ENCODE peak calls at places on chromosome 16, in ten cellular contexts. One of them, this sample, is unnamed.
A peak's percentile ranks its signal among the peaks of the same experiment; 100 is the strongest.

GRCh38 chr16:3095869-3096268 is 3.2 kb downstream of the ZSCAN10 start:
- DNase-seq in heart right ventricle: peak; percentile 34
- DNase-seq in RWPE1: no peak
- DNase-seq in transverse colon: peak; percentile 51
- DNase-seq in adrenal gland: peak; percentile 35
- DNase-seq in H9: no peak
- DNase-seq in PC-9: no peak
- DNase-seq in neuronal stem cell: no peak
- DNase-seq in pancreas: no peak
- DNase-seq in iPS DF 6.9: no peak
- DNase-seq in this sample: peak; percentile 89

GRCh38 chr16:87550510-87550961 is 51.8 kb upstream of the JPH3 start:
- DNase-seq in heart right ventricle: no peak
- DNase-seq in RWPE1: peak; percentile 51
- DNase-seq in transverse colon: peak; percentile 41
- DNase-seq in adrenal gland: peak; percentile 54
- DNase-seq in H9: peak; percentile 69
- DNase-seq in PC-9: peak; percentile 41
- DNase-seq in neuronal stem cell: peak; percentile 33
- DNase-seq in pancreas: no peak
- DNase-seq in iPS DF 6.9: no peak
- DNase-seq in this sample: no peak

GRCh38 chr16:56013962-56014552 is 138.9 kb upstream of the CES5A start:
- DNase-seq in heart right ventricle: peak; percentile 54
- DNase-seq in RWPE1: peak; percentile 39
- DNase-seq in transverse colon: peak; percentile 8
- DNase-seq in adrenal gland: peak; percentile 17
- DNase-seq in H9: peak; percentile 83
- DNase-seq in PC-9: peak; percentile 52
- DNase-seq in neuronal stem cell: peak; percentile 72
- DNase-seq in pancreas: peak; percentile 62
- DNase-seq in iPS DF 6.9: peak; percentile 37
- DNase-seq in this sample: peak; percentile 39

GRCh38 chr16:30063893-30064745 is 1.4 kb upstream of the ALDOA start:
- DNase-seq in heart right ventricle: peak; percentile 81
- DNase-seq in RWPE1: no peak
- DNase-seq in transverse colon: peak; percentile 80
- DNase-seq in adrenal gland: peak; percentile 79
- DNase-seq in H9: peak; percentile 77
- DNase-seq in PC-9: peak; percentile 64
- DNase-seq in neuronal stem cell: no peak
- DNase-seq in pancreas: peak; percentile 89
- DNase-seq in iPS DF 6.9: no peak
- DNase-seq in this sample: peak; percentile 89

GRCh38 chr16:11857161-11857560 is 5.8 kb upstream of the RSL1D1 start:
- DNase-seq in heart right ventricle: no peak
- DNase-seq in RWPE1: no peak
- DNase-seq in transverse colon: no peak
- DNase-seq in adrenal gland: no peak
- DNase-seq in H9: no peak
- DNase-seq in PC-9: no peak
- DNase-seq in neuronal stem cell: no peak
- DNase-seq in pancreas: no peak
- DNase-seq in iPS DF 6.9: no peak
- DNase-seq in this sample: no peak

GRCh38 chr16:11370084-11370931 is 25.0 kb downstream of the RMI2 start:
- DNase-seq in heart right ventricle: no peak
- DNase-seq in RWPE1: no peak
- DNase-seq in transverse colon: no peak
- DNase-seq in adrenal gland: peak; percentile 89
- DNase-seq in H9: no peak
- DNase-seq in PC-9: no peak
- DNase-seq in neuronal stem cell: no peak
- DNase-seq in pancreas: no peak
- DNase-seq in iPS DF 6.9: no peak
- DNase-seq in this sample: peak; percentile 83

GRCh38 chr16:49986351-49987124 is 38.5 kb upstream of the CNEP1R1 start:
- DNase-seq in heart right ventricle: peak; percentile 7
- DNase-seq in RWPE1: no peak
- DNase-seq in transverse colon: no peak
- DNase-seq in adrenal gland: peak; percentile 41
- DNase-seq in H9: peak; percentile 39
- DNase-seq in PC-9: no peak
- DNase-seq in neuronal stem cell: no peak
- DNase-seq in pancreas: no peak
- DNase-seq in iPS DF 6.9: no peak
- DNase-seq in this sample: no peak

GRCh38 chr16:78503501-78504110 is 404.2 kb downstream of the WWOX start:
- DNase-seq in heart right ventricle: peak; percentile 79
- DNase-seq in RWPE1: peak; percentile 9
- DNase-seq in transverse colon: peak; percentile 44
- DNase-seq in adrenal gland: peak; percentile 79
- DNase-seq in H9: no peak
- DNase-seq in PC-9: peak; percentile 20
- DNase-seq in neuronal stem cell: peak; percentile 64
- DNase-seq in pancreas: no peak
- DNase-seq in iPS DF 6.9: peak; percentile 37
- DNase-seq in this sample: peak; percentile 41

GRCh38 chr16:83530293-83530692 is 277.5 kb upstream of the HSBP1 start:
- DNase-seq in heart right ventricle: no peak
- DNase-seq in RWPE1: no peak
- DNase-seq in transverse colon: no peak
- DNase-seq in adrenal gland: no peak
- DNase-seq in H9: no peak
- DNase-seq in PC-9: no peak
- DNase-seq in neuronal stem cell: no peak
- DNase-seq in pancreas: no peak
- DNase-seq in iPS DF 6.9: no peak
- DNase-seq in this sample: no peak

GRCh38 chr16:82801361-82801760 is 174.6 kb downstream of the CDH13 start:
- DNase-seq in heart right ventricle: no peak
- DNase-seq in RWPE1: no peak
- DNase-seq in transverse colon: no peak
- DNase-seq in adrenal gland: no peak
- DNase-seq in H9: no peak
- DNase-seq in PC-9: no peak
- DNase-seq in neuronal stem cell: no peak
- DNase-seq in pancreas: no peak
- DNase-seq in iPS DF 6.9: no peak
- DNase-seq in this sample: no peak

GRCh38 chr16:11473728-11474127 is 113.0 kb downstream of the LITAF start:
- DNase-seq in heart right ventricle: no peak
- DNase-seq in RWPE1: no peak
- DNase-seq in transverse colon: no peak
- DNase-seq in adrenal gland: no peak
- DNase-seq in H9: no peak
- DNase-seq in PC-9: no peak
- DNase-seq in neuronal stem cell: no peak
- DNase-seq in pancreas: no peak
- DNase-seq in iPS DF 6.9: no peak
- DNase-seq in this sample: no peak

GRCh38 chr16:66150691-66151090 is 215.8 kb upstream of the CDH5 start:
- DNase-seq in heart right ventricle: no peak
- DNase-seq in RWPE1: no peak
- DNase-seq in transverse colon: peak; percentile 13
- DNase-seq in adrenal gland: no peak
- DNase-seq in H9: no peak
- DNase-seq in PC-9: no peak
- DNase-seq in neuronal stem cell: no peak
- DNase-seq in pancreas: no peak
- DNase-seq in iPS DF 6.9: no peak
- DNase-seq in this sample: peak; percentile 49

GRCh38 chr16:14360326-14361037 is 269.6 kb downstream of the PARN start:
- DNase-seq in heart right ventricle: no peak
- DNase-seq in RWPE1: no peak
- DNase-seq in transverse colon: no peak
- DNase-seq in adrenal gland: no peak
- DNase-seq in H9: no peak
- DNase-seq in PC-9: no peak
- DNase-seq in neuronal stem cell: no peak
- DNase-seq in pancreas: no peak
- DNase-seq in iPS DF 6.9: no peak
- DNase-seq in this sample: no peak

GRCh38 chr16:67199808-67200198 is 872 bp downstream of the ELMO3 start:
- DNase-seq in heart right ventricle: no peak
- DNase-seq in RWPE1: peak; percentile 36
- DNase-seq in transverse colon: peak; percentile 63
- DNase-seq in adrenal gland: no peak
- DNase-seq in H9: peak; percentile 78
- DNase-seq in PC-9: peak; percentile 34
- DNase-seq in neuronal stem cell: no peak
- DNase-seq in pancreas: peak; percentile 75
- DNase-seq in iPS DF 6.9: no peak
- DNase-seq in this sample: no peak
- H3K27ac ChIP-seq in heart right ventricle: no peak overlapping the region
- H3K27ac ChIP-seq in RWPE1: peak overlapping the region; percentile 92
- H3K27ac ChIP-seq in transverse colon: peak overlapping the region; percentile 89
- H3K27ac ChIP-seq in adrenal gland: no peak overlapping the region
- H3K27ac ChIP-seq in H9: no peak overlapping the region
- H3K27ac ChIP-seq in PC-9: no peak overlapping the region
- H3K27ac ChIP-seq in neuronal stem cell: no peak overlapping the region
- H3K27ac ChIP-seq in pancreas: no peak overlapping the region
- H3K27ac ChIP-seq in iPS DF 6.9: no peak overlapping the region
- H3K27ac ChIP-seq in this sample: no peak overlapping the region

DNA sequence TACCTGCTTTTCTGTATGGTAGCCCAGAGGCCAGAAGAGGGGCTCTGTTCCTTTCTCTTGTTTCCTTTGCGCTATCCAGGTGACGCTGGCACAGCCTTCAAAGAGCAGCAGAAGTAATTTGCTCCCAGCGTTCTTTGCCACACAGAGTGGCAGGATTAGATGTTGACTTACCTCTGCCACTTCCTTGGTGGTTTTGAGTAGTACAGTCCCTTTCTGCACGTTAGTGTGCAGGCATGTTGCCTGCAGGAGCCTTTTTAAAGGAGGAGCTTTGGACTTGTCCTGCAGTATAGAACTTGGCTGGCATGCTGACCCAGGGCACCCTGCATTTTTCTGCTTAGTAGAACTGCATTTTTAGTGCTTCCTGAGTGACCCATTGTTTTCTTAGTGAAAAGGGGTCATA is at the start of gene ABCC11:
- DNase-seq in heart right ventricle: no peak
- DNase-seq in RWPE1: no peak
- DNase-seq in transverse colon: no peak
- DNase-seq in adrenal gland: no peak
- DNase-seq in H9: no peak
- DNase-seq in PC-9: no peak
- DNase-seq in neuronal stem cell: no peak
- DNase-seq in pancreas: no peak
- DNase-seq in iPS DF 6.9: no peak
- DNase-seq in this sample: no peak
- H3K27ac ChIP-seq in heart right ventricle: no peak within 1 kb of the TSS
- H3K27ac ChIP-seq in RWPE1: no peak within 1 kb of the TSS
- H3K27ac ChIP-seq in transverse colon: no peak within 1 kb of the TSS
- H3K27ac ChIP-seq in adrenal gland: no peak within 1 kb of the TSS
- H3K27ac ChIP-seq in H9: no peak within 1 kb of the TSS
- H3K27ac ChIP-seq in PC-9: no peak within 1 kb of the TSS
- H3K27ac ChIP-seq in neuronal stem cell: no peak within 1 kb of the TSS
- H3K27ac ChIP-seq in pancreas: no peak within 1 kb of the TSS
- H3K27ac ChIP-seq in iPS DF 6.9: no peak within 1 kb of the TSS
- H3K27ac ChIP-seq in this sample: no peak within 1 kb of the TSS

GRCh38 chr16:71889147-71889546 is 5.2 kb upstream of the ZNF821 start:
- DNase-seq in heart right ventricle: no peak
- DNase-seq in RWPE1: no peak
- DNase-seq in transverse colon: no peak
- DNase-seq in adrenal gland: no peak
- DNase-seq in H9: no peak
- DNase-seq in PC-9: no peak
- DNase-seq in neuronal stem cell: no peak
- DNase-seq in pancreas: no peak
- DNase-seq in iPS DF 6.9: no peak
- DNase-seq in this sample: no peak
- H3K27ac ChIP-seq in heart right ventricle: no peak overlapping the region
- H3K27ac ChIP-seq in RWPE1: no peak overlapping the region
- H3K27ac ChIP-seq in transverse colon: no peak overlapping the region
- H3K27ac ChIP-seq in adrenal gland: no peak overlapping the region
- H3K27ac ChIP-seq in H9: no peak overlapping the region
- H3K27ac ChIP-seq in PC-9: no peak overlapping the region
- H3K27ac ChIP-seq in neuronal stem cell: no peak overlapping the region
- H3K27ac ChIP-seq in pancreas: no peak overlapping the region
- H3K27ac ChIP-seq in iPS DF 6.9: no peak overlapping the region
- H3K27ac ChIP-seq in this sample: no peak overlapping the region

GRCh38 chr16:85521737-85522042 is 91.4 kb upstream of the GSE1 start:
- DNase-seq in heart right ventricle: no peak
- DNase-seq in RWPE1: no peak
- DNase-seq in transverse colon: no peak
- DNase-seq in adrenal gland: no peak
- DNase-seq in H9: no peak
- DNase-seq in PC-9: no peak
- DNase-seq in neuronal stem cell: no peak
- DNase-seq in pancreas: peak; percentile 78
- DNase-seq in iPS DF 6.9: no peak
- DNase-seq in this sample: no peak

GRCh38 chr16:85517780-85518179 is 95.3 kb upstream of the GSE1 start:
- DNase-seq in heart right ventricle: no peak
- DNase-seq in RWPE1: no peak
- DNase-seq in transverse colon: no peak
- DNase-seq in adrenal gland: no peak
- DNase-seq in H9: no peak
- DNase-seq in PC-9: no peak
- DNase-seq in neuronal stem cell: no peak
- DNase-seq in pancreas: peak; percentile 67
- DNase-seq in iPS DF 6.9: no peak
- DNase-seq in this sample: no peak

GRCh38 chr16:85520853-85521736 is 92.0 kb upstream of the GSE1 start:
- DNase-seq in heart right ventricle: no peak
- DNase-seq in RWPE1: peak; percentile 74
- DNase-seq in transverse colon: peak; percentile 91
- DNase-seq in adrenal gland: no peak
- DNase-seq in H9: no peak
- DNase-seq in PC-9: peak; percentile 91
- DNase-seq in neuronal stem cell: no peak
- DNase-seq in pancreas: peak; percentile 96
- DNase-seq in iPS DF 6.9: no peak
- DNase-seq in this sample: no peak

GRCh38 chr16:85518398-85519049 is 94.6 kb upstream of the GSE1 start:
- DNase-seq in heart right ventricle: no peak
- DNase-seq in RWPE1: no peak
- DNase-seq in transverse colon: no peak
- DNase-seq in adrenal gland: no peak
- DNase-seq in H9: no peak
- DNase-seq in PC-9: no peak
- DNase-seq in neuronal stem cell: no peak
- DNase-seq in pancreas: peak; percentile 27
- DNase-seq in iPS DF 6.9: no peak
- DNase-seq in this sample: no peak

DNA sequence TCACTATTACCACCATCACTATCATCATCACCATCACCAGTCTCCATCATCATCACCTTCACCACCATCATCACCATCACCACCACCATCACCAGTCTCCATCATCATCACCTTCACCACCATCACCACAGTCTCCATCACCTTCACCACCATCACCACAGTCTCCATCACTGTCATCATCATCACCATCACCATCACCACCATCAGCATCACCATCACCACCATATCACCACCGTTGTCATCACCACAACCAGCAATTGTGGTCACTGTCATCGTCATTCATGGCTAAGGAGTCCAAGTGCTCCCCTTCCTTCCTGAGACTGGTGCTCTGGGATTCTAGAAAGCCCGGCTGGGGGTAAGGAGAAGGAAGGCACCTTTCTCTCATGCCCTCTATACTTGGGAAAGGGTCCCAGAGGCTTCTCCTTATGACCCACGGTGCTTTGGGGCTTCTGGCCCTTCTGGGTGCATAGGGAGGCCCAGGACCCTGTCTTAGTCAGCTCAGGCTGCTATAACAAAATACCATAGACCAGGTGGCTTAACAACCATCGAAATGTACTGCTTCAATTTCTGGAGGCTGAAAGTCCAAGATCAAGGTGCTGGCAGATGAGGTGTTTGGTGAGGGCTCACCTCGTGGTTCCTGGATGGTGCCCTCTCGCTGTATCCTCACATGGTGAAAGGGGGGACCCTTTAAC is 93.4 kb upstream of the GSE1 start:
- DNase-seq in heart right ventricle: no peak
- DNase-seq in RWPE1: no peak
- DNase-seq in transverse colon: no peak
- DNase-seq in adrenal gland: no peak
- DNase-seq in H9: no peak
- DNase-seq in PC-9: no peak
- DNase-seq in neuronal stem cell: no peak
- DNase-seq in pancreas: no peak
- DNase-seq in iPS DF 6.9: no peak
- DNase-seq in this sample: no peak
- H3K27ac ChIP-seq in heart right ventricle: no peak overlapping the region
- H3K27ac ChIP-seq in RWPE1: no peak overlapping the region
- H3K27ac ChIP-seq in transverse colon: no peak overlapping the region
- H3K27ac ChIP-seq in adrenal gland: no peak overlapping the region
- H3K27ac ChIP-seq in H9: no peak overlapping the region
- H3K27ac ChIP-seq in PC-9: no peak overlapping the region
- H3K27ac ChIP-seq in neuronal stem cell: no peak overlapping the region
- H3K27ac ChIP-seq in pancreas: no peak overlapping the region
- H3K27ac ChIP-seq in iPS DF 6.9: no peak overlapping the region
- H3K27ac ChIP-seq in this sample: no peak overlapping the region

This sample was measured in HL-60.